ENCODE peak calls at places on chromosomes 13 and 19, in seven cellular contexts. L is PC-3, H is AG08395, N is foreskin fibroblast, A is NCI-H1092, G is GM18507, W is cardiac septum. J is an unnamed sample.

GRCh38 chr13:95020298-95020987 is 280.8 kb downstream of the ABCC4 start:
- DNase-seq in L (peak; percentile 86), H (no peak), N (no peak), A (no peak), G (no peak), W (no peak), J (no peak)

GRCh38 chr19:47765522-47766358 is 12.8 kb upstream of the SELENOW start:
- DNase-seq in L (peak; percentile 43), H (peak; percentile 70), N (peak; percentile 34), A (peak; percentile 39), G (no peak), W (no peak), J (peak; percentile 39)

GRCh38 chr13:71663431-71663830 is 203.6 kb downstream of the DACH1 start:
- DNase-seq in L (peak; percentile 3), H (no peak), N (no peak), A (no peak), G (no peak), W (no peak), J (no peak)

GRCh38 chr19:900302-901111 is 7.2 kb downstream of the RNU6-9 start:
- DNase-seq in L (peak; percentile 23), H (no peak), N (no peak), A (no peak), G (no peak), W (no peak), J (no peak)

GRCh38 chr19:5036733-5037681 is 68.1 kb downstream of the KDM4B start:
- DNase-seq in L (no peak), H (peak; percentile 69), N (peak; percentile 68), A (peak; percentile 33), G (no peak), W (no peak), J (no peak)

GRCh38 chr13:51152713-51153112 is 41.6 kb upstream of the C13orf42 start:
- DNase-seq in L (no peak), H (peak; percentile 13), N (no peak), A (no peak), G (no peak), W (no peak), J (peak; percentile 20)

GRCh38 chr13:28754698-28755545 is 36.2 kb upstream of the SLC46A3 start:
- DNase-seq in L (peak; percentile 44), H (peak; percentile 27), N (peak; percentile 48), A (no peak), G (no peak), W (peak; percentile 80), J (no peak)

GRCh38 chr13:78603240-78603947 is at the start of gene POU4F1:
- DNase-seq in L (no peak), H (no peak), N (no peak), A (peak; percentile 95), G (no peak), W (no peak), J (peak; percentile 26)

GRCh38 chr19:8654591-8655339 is 24.3 kb downstream of the NFILZ start:
- DNase-seq in L (peak; percentile 65), H (peak; percentile 71), N (peak; percentile 14), A (peak; percentile 11), G (peak; percentile 51), W (peak; percentile 83), J (peak; percentile 6)

GRCh38 chr13:51643114-51643881 is 59.0 kb downstream of the WDFY2 start:
- DNase-seq in L (peak; percentile 83), H (peak; percentile 86), N (peak; percentile 96), A (no peak), G (no peak), W (no peak), J (no peak)